ENCODE peak calls at places on chromosomes 6 and 20, in five cellular contexts. E, M, A, N and Y are unnamed samples.

GRCh38 chr6:153485072-153485471 is 354.0 kb upstream of the RGS17 start:
- DNase-seq in E (no peak), M (no peak), A (no peak), N (no peak), Y (no peak)

GRCh38 chr6:2976571-2977085 is 5.3 kb upstream of the SERPINB6 start:
- DNase-seq in E (no peak), M (no peak), A (no peak), N (no peak), Y (no peak)

GRCh38 chr6:139376054-139376355 is 1.6 kb upstream of the CITED2 start:
- DNase-seq in E (no peak), M (no peak), A (no peak), N (no peak), Y (no peak)

GRCh38 chr6:130893277-130893676 is 66.1 kb downstream of the SMLR1 start:
- DNase-seq in E (no peak), M (no peak), A (no peak), N (no peak), Y (no peak)

GRCh38 chr6:143596857-143597256 is 80.9 kb upstream of the PHACTR2 start:
- DNase-seq in E (no peak), M (no peak), A (no peak), N (no peak), Y (no peak)

GRCh38 chr6:14671261-14671681 is 553.7 kb downstream of the CD83 start:
- DNase-seq in E (no peak), M (no peak), A (no peak), N (no peak), Y (no peak)

GRCh38 chr6:34068462-34069044 is 77.3 kb downstream of the GRM4 start:
- DNase-seq in E (no peak), M (no peak), A (no peak), N (no peak), Y (no peak)

GRCh38 chr20:63884506-63885263 is 10.2 kb upstream of the DNAJC5 start:
- DNase-seq in E (no peak), M (no peak), A (no peak), N (no peak), Y (no peak)

GRCh38 chr6:113564401-113565161 is 292.6 kb upstream of the MARCKS start:
- DNase-seq in E (no peak), M (no peak), A (no peak), N (no peak), Y (no peak)

GRCh38 chr6:18280084-18280483 is 15.8 kb upstream of the DEK start:
- DNase-seq in E (no peak), M (no peak), A (no peak), N (no peak), Y (peak; percentile 59)

GRCh38 chr6:30325150-30325872 is 1.4 kb upstream of the TRIM39 start:
- DNase-seq in E (peak; percentile 87), M (peak; percentile 35), A (no peak), N (peak; percentile 72), Y (peak; percentile 87)

GRCh38 chr6:134240664-134241431 is 77.1 kb downstream of the SGK1 start:
- DNase-seq in E (peak; percentile 90), M (peak; percentile 75), A (peak; percentile 42), N (peak; percentile 90), Y (no peak)

GRCh38 chr6:137832110-137832509 is 34.9 kb upstream of the TNFAIP3 start:
- DNase-seq in E (no peak), M (no peak), A (no peak), N (no peak), Y (no peak)

GRCh38 chr6:166498661-166499349 is 87.7 kb downstream of the RAMACL start:
- DNase-seq in E (no peak), M (no peak), A (no peak), N (no peak), Y (no peak)

GRCh38 chr20:13412806-13413445 is 191.9 kb downstream of the ISM1 start:
- DNase-seq in E (no peak), M (no peak), A (no peak), N (no peak), Y (no peak)

GRCh38 chr6:35140991-35141720 is at the start of gene TCP11:
- DNase-seq in E (peak; percentile 22), M (peak; percentile 14), A (no peak), N (peak; percentile 33), Y (no peak)

GRCh38 chr6:30591008-30591407 is 19.8 kb downstream of the ABCF1 start:
- DNase-seq in E (no peak), M (no peak), A (no peak), N (no peak), Y (no peak)

GRCh38 chr6:153312633-153313032 is 181.6 kb upstream of the RGS17 start:
- DNase-seq in E (peak; percentile 2), M (no peak), A (no peak), N (no peak), Y (peak; percentile 75)

GRCh38 chr6:15400572-15401004 is 154.7 kb downstream of the JARID2 start:
- DNase-seq in E (no peak), M (no peak), A (no peak), N (peak; percentile 36), Y (no peak)

GRCh38 chr6:37783831-37784584 is 35.5 kb upstream of the ZFAND3 start:
- DNase-seq in E (no peak), M (no peak), A (no peak), N (no peak), Y (peak; percentile 45)

GRCh38 chr6:444653-445275 is 53.2 kb downstream of the IRF4 start:
- DNase-seq in E (peak; percentile 77), M (no peak), A (peak; percentile 33), N (peak; percentile 61), Y (no peak)

GRCh38 chr6:15429146-15430110 is 183.6 kb downstream of the JARID2 start:
- DNase-seq in E (no peak), M (no peak), A (no peak), N (no peak), Y (no peak)

GRCh38 chr6:474454-475185 is 83.1 kb downstream of the IRF4 start:
- DNase-seq in E (peak; percentile 72), M (peak; percentile 55), A (peak; percentile 64), N (peak; percentile 67), Y (no peak)

GRCh38 chr20:5696011-5696559 is 54.1 kb upstream of the SHLD1 start:
- DNase-seq in E (no peak), M (no peak), A (no peak), N (no peak), Y (no peak)

GRCh38 chr6:147390909-147391536 is 117.5 kb upstream of the SAMD5 start:
- DNase-seq in E (no peak), M (no peak), A (no peak), N (no peak), Y (no peak)

GRCh38 chr6:68958327-68958726 is 323.2 kb downstream of the ADGRB3 start:
- DNase-seq in E (no peak), M (no peak), A (no peak), N (no peak), Y (no peak)

GRCh38 chr6:160714731-160715130 is 12.7 kb downstream of the PLG start:
- DNase-seq in E (no peak), M (no peak), A (no peak), N (no peak), Y (no peak)

GRCh38 chr6:14655201-14655988 is 537.8 kb downstream of the CD83 start:
- DNase-seq in E (no peak), M (no peak), A (no peak), N (no peak), Y (no peak)

GRCh38 chr6:33064723-33065122 is 8.7 kb downstream of the HLA-DPA1 start:
- DNase-seq in E (no peak), M (no peak), A (no peak), N (no peak), Y (no peak)

GRCh38 chr20:54063580-54063979 is 6.8 kb downstream of the BCAS1 start:
- DNase-seq in E (no peak), M (no peak), A (no peak), N (no peak), Y (no peak)

GRCh38 chr20:36820928-36821327 is 47.4 kb upstream of the DSN1 start:
- DNase-seq in E (no peak), M (no peak), A (no peak), N (no peak), Y (no peak)

GRCh38 chr6:165117121-165117520 is 192.3 kb downstream of the C6orf118 start:
- DNase-seq in E (no peak), M (no peak), A (no peak), N (no peak), Y (no peak)